ENCODE peak calls at places on chromosomes 4 and X, in nine cellular contexts. G, U, Z, R, I, Q, W, E and M are unnamed samples.

GRCh38 chrX:57651169-57651919 is 28.7 kb downstream of the NLRP2B start:
- DNase-seq in R (no peak), I (no peak), E (peak), Q (no peak), U (no peak), Z (no peak), W (no peak), G (no peak), M (no peak)

GRCh38 chrX:111652719-111653118 is 28.3 kb upstream of the ALG13 start:
- DNase-seq in U (no peak), W (no peak), E (no peak), I (no peak), G (no peak), Q (no peak), Z (no peak), R (no peak), M (no peak)

GRCh38 chr4:185640809-185641675 is 105.7 kb upstream of the PDLIM3 start:
- DNase-seq in Z (peak), I (no peak), U (peak), E (no peak), R (no peak), G (no peak), W (peak), Q (peak), M (no peak)

GRCh38 chr4:165873298-165874071 is 448 bp downstream of the TLL1 start:
- DNase-seq in E (peak), Q (no peak), I (no peak), G (no peak), R (no peak), W (no peak), U (peak), Z (no peak), M (peak)

GRCh38 chr4:164803702-164804101 is 49.8 kb downstream of the SMIM31 start:
- DNase-seq in R (no peak), G (no peak), Z (no peak), Q (no peak), I (no peak), E (no peak), U (no peak), W (no peak), M (no peak)

GRCh38 chrX:137926090-137926489 is 360.2 kb downstream of the ZIC3 start:
- DNase-seq in R (no peak), G (no peak), Z (no peak), Q (no peak), E (no peak), U (no peak), W (no peak), I (no peak), M (no peak)

GRCh38 chr4:77701111-77701510 is 95.5 kb downstream of the CXCL13 start:
- DNase-seq in W (no peak), R (no peak), Q (no peak), E (no peak), U (no peak), I (no peak), Z (no peak), G (no peak), M (no peak)

GRCh38 chrX:10981491-10981890 is 129.6 kb upstream of the HCCS start:
- DNase-seq in I (no peak), E (no peak), Z (no peak), Q (no peak), W (no peak), R (no peak), U (no peak), G (no peak), M (no peak)

GRCh38 chr4:71065991-71066390 is 72.5 kb downstream of the DCK start:
- DNase-seq in I (no peak), Z (no peak), Q (no peak), W (no peak), R (no peak), E (no peak), U (no peak), G (no peak), M (no peak)

GRCh38 chrX:136215559-136215958 is 35.6 kb downstream of the MAP7D3 start:
- DNase-seq in Z (no peak), Q (no peak), R (no peak), U (no peak), G (no peak), W (no peak), E (no peak), I (no peak), M (no peak)

GRCh38 chr4:137343221-137343620 is 189.1 kb downstream of the PCDH18 start:
- DNase-seq in G (no peak), I (no peak), W (no peak), Q (no peak), R (no peak), Z (no peak), E (no peak), U (no peak), M (no peak)

GRCh38 chr4:2255501-2256155 is 6.3 kb downstream of the MXD4 start:
- DNase-seq in E (no peak), R (peak), I (peak), W (no peak), U (peak), Q (no peak), G (no peak), Z (no peak), M (peak)

GRCh38 chr4:71303850-71304249 is 35.0 kb upstream of the SLC4A4 start:
- DNase-seq in Z (no peak), U (no peak), Q (no peak), W (no peak), G (no peak), E (no peak), I (no peak), R (no peak), M (no peak)

GRCh38 chr4:143089291-143089690 is 95.4 kb upstream of the USP38 start:
- DNase-seq in U (no peak), I (no peak), E (no peak), R (no peak), W (no peak), Q (no peak), G (no peak), Z (no peak), M (no peak)

GRCh38 chr4:126247409-126247808 is 932.7 kb downstream of the FAT4 start:
- DNase-seq in E (no peak), Z (no peak), R (no peak), Q (no peak), G (no peak), W (no peak), U (no peak), I (no peak), M (no peak)
- H3K4me3 ChIP-seq in E (no peak), Z (no peak), R (no peak), Q (no peak), G (no peak), W (no peak), U (no peak), I (no peak), M (no peak)

GRCh38 chr4:187995322-187996207 is at the start of gene ZFP42:
- DNase-seq in U (no peak), W (no peak), G (no peak), Q (no peak), Z (no peak), I (no peak), E (peak), R (no peak), M (no peak)
- TF ChIP-seq POLR2AphosphoS5 in U (no peak), W (no peak), G (no peak), Q (no peak), Z (no peak), I (no peak), E (peak), R (no peak), M (no peak)

DNA sequence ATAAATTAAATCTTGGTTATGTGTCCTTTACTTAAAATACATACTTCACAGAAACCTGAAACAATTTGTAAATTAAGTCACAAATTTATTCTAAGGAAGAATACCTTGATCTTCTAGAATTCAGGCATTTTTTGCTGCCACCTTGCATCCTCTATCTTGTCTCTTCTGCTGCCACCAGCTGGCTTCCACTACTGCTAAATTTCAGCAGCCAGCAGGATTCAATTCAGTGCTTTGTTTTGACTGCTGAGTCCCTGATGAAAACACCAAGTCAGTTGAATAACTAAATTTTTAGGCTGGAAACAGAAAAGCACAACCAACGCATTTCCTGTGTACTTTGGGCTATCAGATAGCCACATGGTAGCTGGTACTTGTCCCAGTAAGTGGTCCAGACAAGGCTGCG is 2.4 kb upstream of the MBTPS2 start:
- DNase-seq in I (no peak), E (no peak), W (no peak), G (no peak), Z (no peak), U (no peak), R (no peak), Q (no peak), M (no peak)
- TF ChIP-seq CTCF in I (no peak), E (no peak), W (no peak), G (no peak), Z (no peak), U (no peak), R (no peak), Q (no peak), M (no peak)

GRCh38 chr4:40193578-40193977 is 3.3 kb upstream of the RHOH start:
- DNase-seq in U (no peak), Q (no peak), R (no peak), E (no peak), G (no peak), Z (no peak), I (no peak), W (no peak), M (no peak)
- H3K4me3 ChIP-seq in U (no peak), Q (no peak), R (no peak), E (no peak), G (no peak), Z (no peak), I (no peak), W (peak), M (no peak)